ENCODE peak calls at places on chromosome 22, in seven cellular contexts. E is activated T-helper 9 cell treated with anti-CD3 and anti-CD28 coated beads, Interleukin-2, amount 50 U/mL, for 16 hours; S is NCI-H1417; W is dermis microvascular lymphatic vessel endothelial cell; O is prostate gland; L is B cell; Q is GM20000. A is an unnamed sample.
A peak's percentile ranks its signal among the peaks of the same experiment; 100 is the strongest.

GRCh38 chr22:47612136-47612910 is 849.9 kb downstream of the TBC1D22A start:
- DNase-seq in E (no peak), W (no peak), Q (no peak), S (no peak), L (no peak), O (no peak), A (no peak)

GRCh38 chr22:42338502-42338901 is 68.0 kb upstream of the TCF20 start:
- DNase-seq in L (no peak), S (no peak), O (no peak), W (no peak), E (no peak), Q (no peak), A (no peak)

GRCh38 chr22:40310081-40310770 is 36.1 kb upstream of the ADSL start:
- DNase-seq in L (no peak), E (no peak), W (no peak), O (no peak), Q (no peak), S (no peak), A (no peak)

GRCh38 chr22:36395922-36396321 is 8.2 kb upstream of the MYH9 start:
- DNase-seq in Q (no peak), S (no peak), L (no peak), O (no peak), W (peak; percentile 46), E (no peak), A (no peak)

GRCh38 chr22:49930596-49931412 is 12.4 kb downstream of the CRELD2 start:
- DNase-seq in S (no peak), O (peak; percentile 93), W (peak; percentile 98), E (no peak), Q (peak; percentile 78), L (peak; percentile 81), A (peak; percentile 96)

GRCh38 chr22:37148031-37148651 is 1.6 kb downstream of the IL2RB start:
- DNase-seq in S (no peak), Q (no peak), E (no peak), O (no peak), W (no peak), L (no peak), A (no peak)

GRCh38 chr22:32175751-32176644 is 16.9 kb upstream of the C22orf42 start:
- DNase-seq in Q (no peak), E (no peak), L (no peak), O (no peak), W (no peak), S (no peak), A (no peak)

GRCh38 chr22:48489551-48490512 is 1337.8 kb downstream of the BRD1 start:
- DNase-seq in Q (peak; percentile 45), S (no peak), E (no peak), W (no peak), O (no peak), L (peak; percentile 62), A (no peak)

GRCh38 chr22:44407404-44408226 is 90.4 kb downstream of the RTL6 start:
- DNase-seq in W (no peak), Q (no peak), E (no peak), S (no peak), O (no peak), L (no peak), A (no peak)

GRCh38 chr22:19232620-19233019 is 54.1 kb upstream of the SLC25A1 start:
- DNase-seq in Q (no peak), W (no peak), L (no peak), E (no peak), O (no peak), S (no peak), A (no peak)

GRCh38 chr22:40040927-40041326 is 46.2 kb downstream of the FAM83F start:
- DNase-seq in L (no peak), S (no peak), E (no peak), W (peak; percentile 87), O (no peak), Q (no peak), A (no peak)

GRCh38 chr22:44630826-44631225 is 71.2 kb upstream of the PRR5 start:
- DNase-seq in L (no peak), O (no peak), S (no peak), W (no peak), E (no peak), Q (no peak), A (no peak)

GRCh38 chr22:39494471-39495120 is 7.5 kb upstream of the MIEF1 start:
- DNase-seq in S (no peak), Q (no peak), O (no peak), L (no peak), E (no peak), W (no peak), A (no peak)

GRCh38 chr22:24822471-24822870 is 16.5 kb downstream of the SGSM1 start:
- DNase-seq in L (no peak), W (no peak), O (no peak), Q (no peak), E (no peak), S (no peak), A (no peak)

GRCh38 chr22:23140385-23140784 is 1.4 kb downstream of the RSPH14 start:
- DNase-seq in O (no peak), S (no peak), Q (no peak), L (no peak), W (no peak), E (no peak), A (no peak)

GRCh38 chr22:46001046-46001425 is 24.1 kb upstream of the WNT7B start:
- DNase-seq in E (no peak), L (peak; percentile 45), O (no peak), Q (no peak), W (no peak), S (no peak), A (peak; percentile 28)

GRCh38 chr22:22911327-22912134 is 23.9 kb downstream of the IGLL5 start:
- DNase-seq in L (no peak), W (no peak), O (no peak), S (no peak), E (no peak), Q (no peak), A (no peak)

GRCh38 chr22:44162960-44163359 is 17.8 kb upstream of the PARVG start:
- DNase-seq in O (no peak), W (no peak), S (no peak), L (no peak), Q (no peak), E (no peak), A (no peak)

GRCh38 chr22:20531404-20532181 is 24.2 kb downstream of the MED15 start:
- DNase-seq in S (peak; percentile 48), E (no peak), O (peak; percentile 52), Q (no peak), W (peak; percentile 83), L (no peak), A (no peak)

GRCh38 chr22:39502109-39502788 is at the start of gene MIEF1:
- DNase-seq in O (peak; percentile 98), Q (peak; percentile 97), L (peak; percentile 91), E (peak; percentile 87), S (peak; percentile 84), W (peak; percentile 94), A (peak; percentile 96)

GRCh38 chr22:44455963-44456358 is 42.1 kb downstream of the RTL6 start:
- DNase-seq in E (no peak), S (no peak), W (no peak), O (no peak), L (no peak), Q (no peak), A (no peak)

GRCh38 chr22:29031236-29031982 is 30.2 kb downstream of the C22orf31 start:
- DNase-seq in O (peak; percentile 39), L (no peak), S (no peak), E (no peak), Q (no peak), W (peak; percentile 98), A (no peak)

GRCh38 chr22:36467946-36468345 is 13.5 kb downstream of the TXN2 start:
- DNase-seq in Q (no peak), S (no peak), W (peak; percentile 81), E (no peak), L (no peak), O (no peak), A (no peak)

GRCh38 chr22:33240901-33241300 is 182.7 kb upstream of the SYN3 start:
- DNase-seq in E (no peak), W (no peak), S (no peak), O (no peak), L (no peak), Q (no peak), A (peak; percentile 62)

GRCh38 chr22:20137113-20137512 is 5.5 kb downstream of the ZDHHC8 start:
- DNase-seq in L (no peak), O (no peak), S (no peak), Q (no peak), W (no peak), E (no peak), A (no peak)

GRCh38 chr22:25834490-25834889 is 92.5 kb downstream of the MYO18B start:
- DNase-seq in W (no peak), L (no peak), E (no peak), O (no peak), Q (no peak), S (no peak), A (no peak)

GRCh38 chr22:20203142-20204099 is 52.6 kb upstream of the CCDC188 start:
- DNase-seq in W (peak; percentile 13), S (no peak), Q (no peak), O (no peak), E (no peak), L (no peak), A (no peak)

A was measured in OCI-LY7.